ENCODE peak calls at places on chromosomes 11 and 22, in ten cellular contexts. One of them, this sample, is unnamed.

GRCh38 chr11:44088871-44089270 is 6.6 kb upstream of the EXT2 start:
- DNase-seq in CD8-positive, alpha-beta memory T cell: no peak
- DNase-seq in endothelial cell: no peak
- DNase-seq in effector memory CD8-positive, alpha-beta T cell: no peak
- DNase-seq in HT1080: no peak
- DNase-seq in nucleus accumbens: no peak
- DNase-seq in GM23248: no peak
- DNase-seq in tibial artery: no peak
- DNase-seq in stimulated activated CD4-positive, alpha-beta T cell treated with anti-CD3 and anti-CD28 coated beads, Interleukin-1b, Interleukin-23, amount 100 ng/mL, for 1 hour: no peak
- DNase-seq in body of pancreas: no peak
- DNase-seq in this sample: no peak

GRCh38 chr11:64207247-64208085 is 945 bp downstream of the FERMT3 start:
- DNase-seq in CD8-positive, alpha-beta memory T cell: peak
- DNase-seq in endothelial cell: no peak
- DNase-seq in effector memory CD8-positive, alpha-beta T cell: peak
- DNase-seq in HT1080: peak
- DNase-seq in nucleus accumbens: no peak
- DNase-seq in GM23248: peak
- DNase-seq in tibial artery: peak
- DNase-seq in stimulated activated CD4-positive, alpha-beta T cell treated with anti-CD3 and anti-CD28 coated beads, Interleukin-1b, Interleukin-23, amount 100 ng/mL, for 1 hour: peak
- DNase-seq in body of pancreas: peak
- DNase-seq in this sample: peak

GRCh38 chr22:42947211-42947990 is 67.5 kb downstream of the PACSIN2 start:
- DNase-seq in CD8-positive, alpha-beta memory T cell: no peak
- DNase-seq in endothelial cell: no peak
- DNase-seq in effector memory CD8-positive, alpha-beta T cell: no peak
- DNase-seq in HT1080: peak
- DNase-seq in nucleus accumbens: no peak
- DNase-seq in GM23248: no peak
- DNase-seq in tibial artery: no peak
- DNase-seq in stimulated activated CD4-positive, alpha-beta T cell treated with anti-CD3 and anti-CD28 coated beads, Interleukin-1b, Interleukin-23, amount 100 ng/mL, for 1 hour: no peak
- DNase-seq in body of pancreas: peak
- DNase-seq in this sample: no peak

GRCh38 chr11:118916842-118917388 is 8.8 kb downstream of the BCL9L start:
- DNase-seq in CD8-positive, alpha-beta memory T cell: no peak
- DNase-seq in endothelial cell: no peak
- DNase-seq in effector memory CD8-positive, alpha-beta T cell: no peak
- DNase-seq in HT1080: no peak
- DNase-seq in nucleus accumbens: no peak
- DNase-seq in GM23248: peak
- DNase-seq in tibial artery: peak
- DNase-seq in stimulated activated CD4-positive, alpha-beta T cell treated with anti-CD3 and anti-CD28 coated beads, Interleukin-1b, Interleukin-23, amount 100 ng/mL, for 1 hour: no peak
- DNase-seq in body of pancreas: peak
- DNase-seq in this sample: no peak

GRCh38 chr22:26559961-26560575 is 29.9 kb downstream of the TPST2 start:
- DNase-seq in CD8-positive, alpha-beta memory T cell: no peak
- DNase-seq in endothelial cell: no peak
- DNase-seq in effector memory CD8-positive, alpha-beta T cell: no peak
- DNase-seq in HT1080: no peak
- DNase-seq in nucleus accumbens: no peak
- DNase-seq in GM23248: no peak
- DNase-seq in tibial artery: no peak
- DNase-seq in stimulated activated CD4-positive, alpha-beta T cell treated with anti-CD3 and anti-CD28 coated beads, Interleukin-1b, Interleukin-23, amount 100 ng/mL, for 1 hour: no peak
- DNase-seq in body of pancreas: peak
- DNase-seq in this sample: no peak

GRCh38 chr22:19681863-19682245 is 32.4 kb upstream of the SEPTIN5 start:
- DNase-seq in CD8-positive, alpha-beta memory T cell: no peak
- DNase-seq in endothelial cell: no peak
- DNase-seq in effector memory CD8-positive, alpha-beta T cell: no peak
- DNase-seq in HT1080: no peak
- DNase-seq in nucleus accumbens: no peak
- DNase-seq in GM23248: no peak
- DNase-seq in tibial artery: no peak
- DNase-seq in stimulated activated CD4-positive, alpha-beta T cell treated with anti-CD3 and anti-CD28 coated beads, Interleukin-1b, Interleukin-23, amount 100 ng/mL, for 1 hour: no peak
- DNase-seq in body of pancreas: no peak
- DNase-seq in this sample: no peak

GRCh38 chr11:23404225-23405160 is 544.2 kb upstream of the CCDC179 start:
- DNase-seq in CD8-positive, alpha-beta memory T cell: peak
- DNase-seq in endothelial cell: no peak
- DNase-seq in effector memory CD8-positive, alpha-beta T cell: no peak
- DNase-seq in HT1080: no peak
- DNase-seq in nucleus accumbens: no peak
- DNase-seq in GM23248: no peak
- DNase-seq in tibial artery: no peak
- DNase-seq in stimulated activated CD4-positive, alpha-beta T cell treated with anti-CD3 and anti-CD28 coated beads, Interleukin-1b, Interleukin-23, amount 100 ng/mL, for 1 hour: no peak
- DNase-seq in body of pancreas: no peak
- DNase-seq in this sample: no peak

GRCh38 chr11:17020831-17021230 is 6.6 kb upstream of the PLEKHA7 start:
- DNase-seq in CD8-positive, alpha-beta memory T cell: no peak
- DNase-seq in endothelial cell: no peak
- DNase-seq in effector memory CD8-positive, alpha-beta T cell: no peak
- DNase-seq in HT1080: peak
- DNase-seq in nucleus accumbens: no peak
- DNase-seq in GM23248: no peak
- DNase-seq in tibial artery: no peak
- DNase-seq in stimulated activated CD4-positive, alpha-beta T cell treated with anti-CD3 and anti-CD28 coated beads, Interleukin-1b, Interleukin-23, amount 100 ng/mL, for 1 hour: no peak
- DNase-seq in body of pancreas: no peak
- DNase-seq in this sample: no peak

GRCh38 chr11:64296236-64296635 is 3.9 kb upstream of the CATSPERZ start:
- DNase-seq in CD8-positive, alpha-beta memory T cell: no peak
- DNase-seq in endothelial cell: no peak
- DNase-seq in effector memory CD8-positive, alpha-beta T cell: no peak
- DNase-seq in HT1080: no peak
- DNase-seq in nucleus accumbens: no peak
- DNase-seq in GM23248: peak
- DNase-seq in tibial artery: no peak
- DNase-seq in stimulated activated CD4-positive, alpha-beta T cell treated with anti-CD3 and anti-CD28 coated beads, Interleukin-1b, Interleukin-23, amount 100 ng/mL, for 1 hour: no peak
- DNase-seq in body of pancreas: no peak
- DNase-seq in this sample: no peak